ENCODE peak calls at places on chromosome 4, in four cellular contexts. One of them, this sample, is unnamed.

GRCh38 chr4:177371452-177371851 is 61.8 kb downstream of the NEIL3 start:
- DNase-seq in H1: no peak
- DNase-seq in GM12878: no peak
- DNase-seq in K562: no peak
- DNase-seq in this sample: no peak

GRCh38 chr4:88962430-88962829 is 94.6 kb downstream of the FAM13A start:
- DNase-seq in H1: no peak
- DNase-seq in GM12878: no peak
- DNase-seq in K562: no peak
- DNase-seq in this sample: no peak

GRCh38 chr4:69458184-69458826 is 37.4 kb downstream of the UGT2B4 start:
- DNase-seq in H1: no peak
- DNase-seq in GM12878: no peak
- DNase-seq in K562: no peak
- DNase-seq in this sample: peak

GRCh38 chr4:161320377-161320776 is 843.4 kb downstream of the FSTL5 start:
- DNase-seq in H1: peak
- DNase-seq in GM12878: no peak
- DNase-seq in K562: peak
- DNase-seq in this sample: peak

GRCh38 chr4:34644716-34645115 is 1599.6 kb downstream of the ARAP2 start:
- DNase-seq in H1: no peak
- DNase-seq in GM12878: no peak
- DNase-seq in K562: no peak
- DNase-seq in this sample: no peak

GRCh38 chr4:1369091-1369450 is 22.1 kb downstream of the UVSSA start:
- DNase-seq in H1: no peak
- DNase-seq in GM12878: no peak
- DNase-seq in K562: no peak
- DNase-seq in this sample: no peak

GRCh38 chr4:113607147-113607720 is 154.3 kb downstream of the CAMK2D start:
- DNase-seq in H1: no peak
- DNase-seq in GM12878: no peak
- DNase-seq in K562: no peak
- DNase-seq in this sample: no peak

GRCh38 chr4:8319061-8319460 is 49.5 kb downstream of the HTRA3 start:
- DNase-seq in H1: no peak
- DNase-seq in GM12878: no peak
- DNase-seq in K562: no peak
- DNase-seq in this sample: no peak

GRCh38 chr4:142353149-142353738 is 492.9 kb downstream of the INPP4B start:
- DNase-seq in H1: no peak
- DNase-seq in GM12878: no peak
- DNase-seq in K562: peak
- DNase-seq in this sample: peak

GRCh38 chr4:4789462-4789861 is 70.0 kb upstream of the MSX1 start:
- DNase-seq in H1: no peak
- DNase-seq in GM12878: no peak
- DNase-seq in K562: no peak
- DNase-seq in this sample: no peak

GRCh38 chr4:144750348-144750747 is 104.4 kb downstream of the HHIP start:
- DNase-seq in H1: no peak
- DNase-seq in GM12878: no peak
- DNase-seq in K562: no peak
- DNase-seq in this sample: no peak

GRCh38 chr4:109419679-109420078 is 13.9 kb upstream of the SEC24B start:
- DNase-seq in H1: no peak
- DNase-seq in GM12878: no peak
- DNase-seq in K562: no peak
- DNase-seq in this sample: no peak

GRCh38 chr4:85995361-85995760 is 364.5 kb downstream of the MAPK10 start:
- DNase-seq in H1: no peak
- DNase-seq in GM12878: no peak
- DNase-seq in K562: no peak
- DNase-seq in this sample: no peak

GRCh38 chr4:47075919-47076318 is 44.6 kb downstream of the GABRB1 start:
- DNase-seq in H1: no peak
- DNase-seq in GM12878: no peak
- DNase-seq in K562: no peak
- DNase-seq in this sample: no peak

GRCh38 chr4:119068529-119068962 is 67.1 kb upstream of the MYOZ2 start:
- DNase-seq in H1: peak
- DNase-seq in GM12878: no peak
- DNase-seq in K562: no peak
- DNase-seq in this sample: no peak

GRCh38 chr4:138256608-138257007 is 14.5 kb upstream of the SLC7A11 start:
- DNase-seq in H1: no peak
- DNase-seq in GM12878: no peak
- DNase-seq in K562: no peak
- DNase-seq in this sample: no peak

GRCh38 chr4:38040619-38041018 is 80.4 kb downstream of the PTTG2 start:
- DNase-seq in H1: no peak
- DNase-seq in GM12878: no peak
- DNase-seq in K562: no peak
- DNase-seq in this sample: peak

GRCh38 chr4:141643557-141643956 is 7.2 kb downstream of the IL15 start:
- DNase-seq in H1: no peak
- DNase-seq in GM12878: no peak
- DNase-seq in K562: no peak
- DNase-seq in this sample: no peak

GRCh38 chr4:24655326-24655725 is 71.0 kb upstream of the DHX15 start:
- DNase-seq in H1: no peak
- DNase-seq in GM12878: no peak
- DNase-seq in K562: no peak
- DNase-seq in this sample: no peak

GRCh38 chr4:184812651-184813181 is 13.1 kb downstream of the ACSL1 start:
- DNase-seq in H1: no peak
- DNase-seq in GM12878: no peak
- DNase-seq in K562: no peak
- DNase-seq in this sample: no peak
- TF ChIP-seq CBX5 in H1: no peak
- TF ChIP-seq CBX5 in GM12878: no peak
- TF ChIP-seq CBX5 in K562: no peak
- TF ChIP-seq CBX5 in this sample: no peak

GRCh38 chr4:94724016-94724415 is 33.7 kb upstream of the BMPR1B start:
- DNase-seq in H1: no peak
- DNase-seq in GM12878: no peak
- DNase-seq in K562: no peak
- DNase-seq in this sample: no peak

GRCh38 chr4:94726524-94727123 is 31.1 kb upstream of the BMPR1B start:
- DNase-seq in H1: no peak
- DNase-seq in GM12878: no peak
- DNase-seq in K562: no peak
- DNase-seq in this sample: no peak

GRCh38 chr4:94732358-94732698 is 25.4 kb upstream of the BMPR1B start:
- DNase-seq in H1: no peak
- DNase-seq in GM12878: no peak
- DNase-seq in K562: no peak
- DNase-seq in this sample: no peak

GRCh38 chr4:94722748-94723147 is 35.0 kb upstream of the BMPR1B start:
- DNase-seq in H1: no peak
- DNase-seq in GM12878: no peak
- DNase-seq in K562: no peak
- DNase-seq in this sample: no peak

GRCh38 chr4:94728056-94728766 is 29.5 kb upstream of the BMPR1B start:
- DNase-seq in H1: no peak
- DNase-seq in GM12878: no peak
- DNase-seq in K562: no peak
- DNase-seq in this sample: no peak
- TF ChIP-seq CBX5 in H1: no peak
- TF ChIP-seq CBX5 in GM12878: no peak
- TF ChIP-seq CBX5 in K562: no peak
- TF ChIP-seq CBX5 in this sample: no peak

GRCh38 chr4:140112576-140112975 is 41.4 kb downstream of the MAML3 start:
- DNase-seq in H1: no peak
- DNase-seq in GM12878: no peak
- DNase-seq in K562: no peak
- DNase-seq in this sample: no peak
- TF ChIP-seq CBX5 in H1: no peak
- TF ChIP-seq CBX5 in GM12878: no peak
- TF ChIP-seq CBX5 in K562: no peak
- TF ChIP-seq CBX5 in this sample: no peak

GRCh38 chr4:75683482-75684155 is 10.4 kb upstream of the G3BP2 start:
- DNase-seq in H1: no peak
- DNase-seq in GM12878: no peak
- DNase-seq in K562: no peak
- DNase-seq in this sample: no peak
- TF ChIP-seq CBX5 in H1: no peak
- TF ChIP-seq CBX5 in GM12878: no peak
- TF ChIP-seq CBX5 in K562: no peak
- TF ChIP-seq CBX5 in this sample: no peak

GRCh38 chr4:26319467-26320158 is 1.2 kb upstream of the RBPJ start:
- DNase-seq in H1: peak
- DNase-seq in GM12878: peak
- DNase-seq in K562: peak
- DNase-seq in this sample: peak

GRCh38 chr4:26321326-26322276 is 787 bp downstream of the RBPJ start:
- DNase-seq in H1: no peak
- DNase-seq in GM12878: no peak
- DNase-seq in K562: peak
- DNase-seq in this sample: peak

GRCh38 chr4:26322349-26322748 is 1.5 kb downstream of the RBPJ start:
- DNase-seq in H1: no peak
- DNase-seq in GM12878: no peak
- DNase-seq in K562: no peak
- DNase-seq in this sample: no peak

GRCh38 chr4:26320453-26321325 is at the start of gene RBPJ:
- DNase-seq in H1: peak
- DNase-seq in GM12878: peak
- DNase-seq in K562: peak
- DNase-seq in this sample: peak

DNA sequence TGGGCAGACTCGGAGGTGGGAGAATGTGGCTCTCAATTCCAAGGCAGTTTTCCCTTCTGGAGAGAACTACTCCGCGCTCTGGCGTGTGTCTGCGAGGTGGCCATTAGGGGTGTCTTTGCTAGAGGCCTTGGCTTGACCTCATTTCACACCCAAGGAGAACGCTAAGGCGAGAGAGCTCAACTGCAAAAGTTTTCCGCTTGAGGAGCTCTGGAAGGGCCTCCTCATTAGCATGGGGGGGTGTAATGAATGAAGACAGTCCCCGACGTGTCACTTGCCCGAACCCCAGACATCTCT is 708 bp upstream of the RBPJ start:
- DNase-seq in H1: no peak
- DNase-seq in GM12878: peak
- DNase-seq in K562: no peak
- DNase-seq in this sample: peak
- TF ChIP-seq CBX5 in H1: no peak
- TF ChIP-seq CBX5 in GM12878: no peak
- TF ChIP-seq CBX5 in K562: no peak
- TF ChIP-seq CBX5 in this sample: no peak

This sample was measured in HepG2.